ENCODE peak calls at places on chromosomes 4 and X, in nine cellular contexts. H, L, M, O, W, I, U, A and E are unnamed samples. For H3K27me3, the result is how much of the 10 kb centered on the place peaks cover.

GRCh38 chrX:151825927-151826471 is 86.7 kb upstream of the MAGEA4 start:
- DNase-seq in W (no peak), O (no peak), I (no peak), U (peak), L (peak), A (no peak), M (peak), H (no peak), E (no peak)

GRCh38 chr4:168577624-168578023 is 80.8 kb downstream of the PALLD start:
- DNase-seq in I (no peak), O (no peak), M (no peak), W (no peak), A (no peak), L (no peak), H (no peak), U (no peak), E (no peak)

GRCh38 chrX:133365886-133366611 is 49.2 kb downstream of the GPC4 start:
- DNase-seq in M (no peak), U (no peak), H (no peak), O (peak), W (no peak), I (no peak), L (peak), A (no peak), E (no peak)

GRCh38 chr4:1033840-1034551 is 22.6 kb downstream of the FGFRL1 start:
- DNase-seq in H (peak), M (no peak), I (no peak), O (no peak), L (peak), A (no peak), U (peak), W (peak), E (peak)

GRCh38 chrX:131958724-131959123 is 64.4 kb upstream of the STK26 start:
- DNase-seq in M (no peak), I (no peak), A (no peak), U (no peak), O (no peak), H (no peak), W (no peak), L (no peak), E (no peak)

GRCh38 chr4:113708250-113708649 is 53.3 kb downstream of the CAMK2D start:
- DNase-seq in I (no peak), L (peak), A (no peak), W (no peak), H (no peak), M (no peak), O (no peak), U (peak), E (peak)

GRCh38 chr4:145804134-145804533 is 124.2 kb downstream of the C4orf51 start:
- DNase-seq in M (peak), W (no peak), O (no peak), L (peak), H (no peak), I (no peak), A (no peak), U (peak), E (no peak)

GRCh38 chr4:154506253-154506652 is 14.7 kb upstream of the DCHS2 start:
- DNase-seq in U (peak), H (no peak), I (no peak), O (peak), L (peak), M (peak), A (peak), W (no peak), E (peak)

GRCh38 chr4:183499389-183499788 is 5.5 kb upstream of the ING2 start:
- DNase-seq in L (no peak), U (no peak), O (peak), W (no peak), I (no peak), A (no peak), H (no peak), M (no peak), E (no peak)

GRCh38 chr4:13706716-13707115 is 79.2 kb upstream of the BOD1L1 start:
- DNase-seq in O (no peak), M (no peak), U (no peak), A (no peak), L (peak), H (no peak), I (no peak), W (no peak), E (no peak)

GRCh38 chr4:40826821-40827220 is 77.1 kb downstream of the NSUN7 start:
- DNase-seq in U (no peak), W (no peak), M (no peak), I (no peak), A (no peak), H (no peak), O (no peak), L (no peak), E (no peak)

GRCh38 chr4:86957214-86957613 is 22.4 kb downstream of the AFF1 start:
- DNase-seq in I (no peak), W (no peak), L (peak), A (no peak), M (no peak), O (no peak), H (no peak), U (peak), E (no peak)

GRCh38 chrX:103793541-103793932 is 16.9 kb downstream of the PLP1 start:
- DNase-seq in W (no peak), U (no peak), I (no peak), L (peak), H (no peak), O (no peak), A (no peak), M (no peak), E (no peak)

GRCh38 chr4:13793020-13793710 is 165.6 kb upstream of the BOD1L1 start:
- DNase-seq in I (no peak), O (no peak), L (no peak), A (no peak), H (no peak), U (no peak), W (no peak), M (no peak), E (no peak)

GRCh38 chr4:26858035-26858918 is 2.4 kb upstream of the STIM2 start:
- DNase-seq in O (peak), H (no peak), W (no peak), U (no peak), L (no peak), A (no peak), M (no peak), I (no peak), E (peak)

GRCh38 chrX:103628386-103629290 is at the start of gene TCEAL1:
- DNase-seq in A (peak), M (peak), H (peak), L (peak), W (peak), U (peak), I (peak), O (peak), E (peak)

GRCh38 chr4:1777822-1778641 is 15.1 kb upstream of the FGFR3 start:
- DNase-seq in L (peak), O (no peak), U (no peak), M (no peak), W (no peak), H (no peak), I (no peak), A (peak), E (peak)

GRCh38 chr4:147085796-147086195 is 140.1 kb upstream of the TTC29 start:
- DNase-seq in U (no peak), H (no peak), A (no peak), O (no peak), W (no peak), I (no peak), L (no peak), M (no peak), E (no peak)

GRCh38 chr4:81260443-81261102 is 45.6 kb upstream of the PRKG2 start:
- DNase-seq in U (no peak), L (peak), M (peak), H (no peak), A (no peak), I (no peak), W (no peak), O (no peak), E (peak)

GRCh38 chrX:1086444-1087409 is 125.7 kb downstream of the CRLF2 start:
- DNase-seq in U (no peak), W (no peak), L (no peak), I (no peak), A (no peak), H (no peak), O (no peak), M (no peak), E (no peak)

GRCh38 chr4:55080174-55080865 is 45.1 kb downstream of the KDR start:
- DNase-seq in A (peak), U (peak), L (peak), O (no peak), I (no peak), H (no peak), W (no peak), M (no peak), E (no peak)

GRCh38 chr4:188714907-188715306 is 575.7 kb downstream of the TRIML1 start:
- DNase-seq in O (no peak), U (no peak), I (no peak), A (no peak), L (peak), M (no peak), H (no peak), W (no peak), E (no peak)

GRCh38 chr4:3168029-3168428 is 80.9 kb upstream of the MSANTD1 start:
- DNase-seq in W (no peak), M (no peak), I (no peak), H (no peak), L (peak), O (no peak), A (peak), U (peak), E (no peak)

GRCh38 chr4:186105721-186106335 is 1.3 kb downstream of the FAM149A start:
- DNase-seq in L (no peak), I (no peak), W (no peak), O (peak), M (peak), U (peak), H (no peak), A (no peak), E (no peak)

GRCh38 chr4:27293831-27294230 is 433.2 kb downstream of the STIM2 start:
- DNase-seq in A (no peak), L (no peak), M (no peak), W (no peak), I (no peak), H (no peak), U (no peak), O (no peak), E (no peak)

GRCh38 chrX:37896491-37896890 is 49.1 kb upstream of the DYNLT3 start:
- DNase-seq in I (no peak), U (no peak), O (no peak), L (peak), H (no peak), M (no peak), A (no peak), W (no peak), E (no peak)

GRCh38 chr4:72320185-72320948 is 248.7 kb downstream of the ADAMTS3 start:
- DNase-seq in W (no peak), L (no peak), M (no peak), A (no peak), I (no peak), H (no peak), O (no peak), U (no peak), E (no peak)

GRCh38 chr4:126969360-126969759 is 663.4 kb upstream of the INTU start:
- DNase-seq in M (no peak), L (no peak), I (no peak), W (no peak), O (no peak), U (peak), A (no peak), H (no peak), E (no peak)

GRCh38 chr4:28490669-28491068 is 1630.0 kb downstream of the STIM2 start:
- DNase-seq in O (no peak), U (no peak), M (no peak), L (peak), I (no peak), W (no peak), H (no peak), A (no peak), E (no peak)

GRCh38 chrX:22652596-22652995 is 347.2 kb upstream of the DDX53 start:
- DNase-seq in L (peak), H (no peak), W (no peak), M (peak), A (peak), U (peak), O (peak), I (no peak), E (peak)

GRCh38 chr4:168766537-168767316 is 243.3 kb downstream of the CBR4 start:
- DNase-seq in I (no peak), H (no peak), A (no peak), U (peak), L (peak), M (no peak), W (no peak), O (peak), E (no peak)

DNA sequence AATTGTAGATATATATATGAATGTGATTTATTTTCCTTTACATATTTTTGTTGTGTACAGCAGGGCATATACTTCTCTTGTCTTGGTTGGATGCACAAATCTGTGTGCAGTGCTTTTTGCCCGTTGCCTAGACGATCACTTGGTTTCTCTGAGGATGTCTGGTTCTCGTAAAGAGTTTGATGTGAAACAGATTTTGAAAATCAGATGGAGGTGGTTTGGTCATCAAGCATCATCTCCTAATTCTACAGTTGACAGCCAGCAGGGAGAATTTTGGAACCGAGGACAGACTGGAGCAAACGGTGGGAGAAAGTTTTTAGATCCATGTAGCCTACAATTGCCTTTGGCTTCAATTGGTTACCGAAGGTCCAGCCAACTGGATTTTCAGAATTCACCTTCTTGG is 467 bp downstream of the KLHL5 start:
- DNase-seq in I (no peak), M (no peak), A (no peak), W (no peak), U (no peak), H (no peak), L (peak), O (no peak), E (no peak)
- H3K4me3 ChIP-seq in I (no peak), M (no peak), A (no peak), W (no peak), U (no peak), H (no peak), L (peak), O (no peak), E (no peak)

GRCh38 chrX:49842603-49843002 is 13.5 kb downstream of the PAGE4 start:
- DNase-seq in U (no peak), I (no peak), O (no peak), M (no peak), A (no peak), L (no peak), H (no peak), W (no peak), E (no peak)
- H3K27me3 ChIP-seq in U (under half), I (under half), O (under half), M (under half), A (under half), L (under half), H (under half), W (under half), E (under half)

DNA sequence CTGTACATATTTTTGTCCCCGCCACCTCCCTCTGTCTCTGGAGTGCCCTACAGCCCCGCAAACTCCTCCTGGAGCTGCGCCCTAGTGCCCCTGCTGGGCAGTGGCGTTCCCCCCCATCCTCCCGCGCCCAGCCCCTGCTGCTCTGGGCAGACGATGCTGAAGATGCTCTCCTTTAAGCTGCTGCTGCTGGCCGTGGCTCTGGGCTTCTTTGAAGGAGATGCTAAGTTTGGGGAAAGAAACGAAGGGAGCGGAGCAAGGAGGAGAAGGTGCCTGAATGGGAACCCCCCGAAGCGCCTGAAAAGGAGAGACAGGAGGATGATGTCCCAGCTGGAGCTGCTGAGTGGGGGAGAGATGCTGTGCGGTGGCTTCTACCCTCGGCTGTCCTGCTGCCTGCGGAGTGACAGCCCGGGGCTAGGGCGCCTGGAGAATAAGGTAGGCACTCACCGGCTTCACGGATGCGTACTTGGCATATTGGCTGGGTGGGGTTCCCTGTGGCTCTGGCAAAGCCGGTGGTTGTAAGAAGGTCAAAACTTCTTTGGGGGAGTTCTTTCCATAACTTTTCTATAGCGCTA is 653 bp downstream of the HHIP start:
- DNase-seq in L (peak), W (no peak), M (peak), O (no peak), A (peak), I (no peak), H (no peak), U (no peak), E (peak)
- H3K4me3 ChIP-seq in L (peak), W (peak), M (peak), O (no peak), A (peak), I (no peak), H (peak), U (peak), E (peak)

GRCh38 chrX:10832103-10832502 is 211.7 kb upstream of the MID1 start:
- DNase-seq in I (no peak), L (peak), M (no peak), H (no peak), W (no peak), O (peak), U (no peak), A (no peak), E (no peak)
- H3K27me3 ChIP-seq in I (under half), L (under half), M (under half), H (under half), W (under half), O (under half), U (under half), A (under half), E (under half)